ENCODE peak calls at places on chromosomes 4 and X, in ten cellular contexts. O is A549, A is endothelial cell of umbilical vein, S is WERI-Rb-1, B is fibroblast of the aortic adventitia, K is mucosa of descending colon, C is sigmoid colon, M is BE2C, X is ascending aorta, F is heart right ventricle. U is an unnamed sample.
A peak's percentile ranks its signal among the peaks of the same experiment; 100 is the strongest.

GRCh38 chr4:89719536-89719935 is 117.4 kb downstream of the SNCA start:
- DNase-seq in O (no peak), A (no peak), S (no peak), B (no peak), K (no peak), C (no peak), M (no peak), X (no peak), F (no peak), U (no peak)

GRCh38 chr4:138405934-138406567 is 163.9 kb upstream of the SLC7A11 start:
- DNase-seq in O (no peak), A (no peak), S (no peak), B (peak; percentile 75), K (no peak), C (no peak), M (no peak), X (no peak), F (no peak), U (peak; percentile 77)

GRCh38 chrX:135112096-135112729 is 8.1 kb downstream of the ETDB start:
- DNase-seq in O (peak; percentile 31), A (peak; percentile 39), S (peak; percentile 34), B (peak; percentile 46), K (no peak), C (no peak), M (peak; percentile 19), X (no peak), F (no peak), U (peak; percentile 53)

GRCh38 chrX:54992911-54993622 is 921 bp downstream of the PFKFB1 start:
- DNase-seq in O (no peak), A (no peak), S (no peak), B (no peak), K (no peak), C (no peak), M (no peak), X (no peak), F (no peak), U (no peak)

GRCh38 chr4:105934381-105934780 is 39.1 kb downstream of the NPNT start:
- DNase-seq in O (no peak), A (no peak), S (no peak), B (no peak), K (no peak), C (no peak), M (no peak), X (no peak), F (no peak), U (no peak)

GRCh38 chrX:53324085-53324484 is 42.7 kb upstream of the IQSEC2 start:
- DNase-seq in O (no peak), A (no peak), S (no peak), B (no peak), K (no peak), C (no peak), M (no peak), X (no peak), F (no peak), U (no peak)

GRCh38 chrX:8364369-8365141 is 100.1 kb upstream of the VCX3B start:
- DNase-seq in O (peak; percentile 15), A (no peak), S (peak; percentile 75), B (no peak), K (no peak), C (no peak), M (peak; percentile 38), X (no peak), F (no peak), U (peak; percentile 20)

GRCh38 chr4:136025540-136025939 is 1506.8 kb downstream of the PCDH18 start:
- DNase-seq in O (no peak), A (no peak), S (no peak), B (no peak), K (no peak), C (no peak), M (no peak), X (no peak), F (no peak), U (no peak)

GRCh38 chrX:68049466-68049865 is 383.8 kb downstream of the OPHN1 start:
- DNase-seq in O (no peak), A (no peak), S (no peak), B (no peak), K (no peak), C (no peak), M (no peak), X (no peak), F (no peak), U (no peak)

GRCh38 chr4:76305971-76306881 is at the start of gene STBD1:
- DNase-seq in O (peak; percentile 69), A (peak; percentile 57), S (peak; percentile 82), B (peak; percentile 50), K (peak; percentile 94), C (peak; percentile 89), M (peak; percentile 72), X (peak; percentile 85), F (peak; percentile 74), U (peak; percentile 57)

GRCh38 chrX:46611658-46612362 is 38.2 kb downstream of the CHST7 start:
- DNase-seq in O (no peak), A (no peak), S (no peak), B (no peak), K (no peak), C (no peak), M (no peak), X (no peak), F (no peak), U (no peak)

GRCh38 chr4:118955515-118955914 is 66.9 kb downstream of the SYNPO2 start:
- DNase-seq in O (no peak), A (no peak), S (no peak), B (peak; percentile 90), K (no peak), C (no peak), M (no peak), X (no peak), F (no peak), U (peak; percentile 77)

GRCh38 chrX:116961872-116962582 is 499.3 kb upstream of the CT83 start:
- DNase-seq in O (peak; percentile 21), A (no peak), S (no peak), B (no peak), K (no peak), C (no peak), M (no peak), X (no peak), F (no peak), U (no peak)
- TF ChIP-seq CTCF in O (no peak), A (no peak), S (no peak), B (no peak), K (no peak), C (no peak), M (no peak), X (peak; percentile 11), F (no peak), U (no peak)

GRCh38 chr4:109703664-109704351 is 563 bp upstream of the CASP6 start:
- DNase-seq in O (no peak), A (peak; percentile 64), S (no peak), B (peak; percentile 15), K (no peak), C (no peak), M (no peak), X (no peak), F (no peak), U (peak; percentile 33)
- H3K4me3 ChIP-seq in O (peak overlapping the region; percentile 66), A (peak overlapping the region; percentile 93), S (peak overlapping the region; percentile 57), B (peak overlapping the region; percentile 93), K (peak overlapping the region; percentile 48), C (peak overlapping the region; percentile 86), M (peak overlapping the region; percentile 57), X (peak overlapping the region; percentile 77), F (peak overlapping the region; percentile 75), U (peak overlapping the region; percentile 78)

GRCh38 chr4:180455226-180455625 is 1788.0 kb upstream of the TENM3 start:
- DNase-seq in O (no peak), A (no peak), S (no peak), B (no peak), K (no peak), C (no peak), M (no peak), X (no peak), F (no peak), U (no peak)

DNA sequence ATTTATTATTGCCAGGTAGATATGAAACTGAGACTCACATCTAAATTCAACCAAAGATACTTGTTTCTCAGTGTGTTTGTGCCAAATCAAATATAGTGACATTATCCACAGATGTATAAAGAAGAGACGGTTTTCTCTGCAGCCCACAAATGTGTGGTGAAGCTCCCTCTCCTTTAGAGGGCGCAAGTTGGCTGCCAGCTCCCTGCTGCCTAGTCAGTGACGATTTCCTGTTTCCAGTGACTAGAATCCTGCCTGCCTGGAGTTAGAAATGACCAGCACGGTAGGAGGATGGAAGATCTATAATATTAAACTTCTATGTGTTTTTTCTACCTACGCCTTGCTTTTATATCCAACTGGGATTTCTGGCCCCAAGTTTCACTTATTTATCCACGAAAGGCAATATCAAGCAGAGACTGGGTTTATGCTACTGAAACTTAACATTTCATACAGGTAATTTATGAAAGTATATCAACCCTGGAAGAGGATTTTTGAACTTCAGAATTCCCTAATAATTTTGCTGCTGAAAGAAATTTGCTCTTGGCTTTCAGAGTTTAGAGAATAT is 1793.7 kb upstream of the TENM3 start:
- DNase-seq in O (peak; percentile 56), A (no peak), S (peak; percentile 78), B (no peak), K (no peak), C (no peak), M (peak; percentile 75), X (no peak), F (no peak), U (peak; percentile 27)
- TF ChIP-seq CTCF in O (peak; percentile 36), A (no peak), S (peak; percentile 91), B (no peak), K (no peak), C (no peak), M (peak; percentile 96), X (no peak), F (peak; percentile 25), U (peak; percentile 39)

DNA sequence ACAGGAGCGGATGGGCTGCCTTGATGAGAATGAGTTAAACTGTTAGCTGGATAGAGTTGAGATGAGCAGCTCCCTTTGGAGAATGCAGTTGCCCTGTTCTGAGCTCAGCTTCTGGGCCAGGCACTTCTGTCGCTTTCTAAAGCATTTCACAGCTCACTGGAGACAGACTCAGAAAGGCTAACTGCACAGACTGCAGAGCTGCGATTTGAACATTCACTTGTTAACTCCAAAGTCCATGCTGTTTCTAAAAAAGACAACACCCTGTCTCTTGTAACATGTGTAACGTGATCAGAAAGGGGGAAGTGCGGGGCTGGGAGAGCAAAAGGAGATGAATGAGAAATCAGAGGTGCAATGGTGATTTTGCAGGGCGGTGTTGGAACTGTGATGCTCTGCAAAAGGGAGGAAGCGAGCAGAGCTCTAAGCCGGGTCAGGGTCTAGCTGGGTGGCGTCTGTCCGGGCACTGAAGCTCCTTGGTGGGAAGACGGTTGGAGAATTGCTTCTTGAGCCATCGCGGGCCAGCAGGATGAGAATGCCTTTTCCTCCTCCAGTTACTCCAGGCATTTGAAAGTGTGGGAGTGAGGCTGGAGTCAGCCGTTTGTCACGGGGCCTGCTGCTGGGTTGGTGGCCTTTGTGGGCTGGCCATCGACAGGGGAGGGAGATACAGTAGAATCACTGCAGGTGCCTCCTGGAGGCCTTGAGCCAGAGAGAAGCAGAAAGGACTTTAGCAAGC is 20.3 kb downstream of the TBC1D14 start:
- DNase-seq in O (no peak), A (no peak), S (no peak), B (no peak), K (no peak), C (no peak), M (no peak), X (no peak), F (no peak), U (no peak)
- H3K4me3 ChIP-seq in O (no peak overlapping the region), A (no peak overlapping the region), S (no peak overlapping the region), B (no peak overlapping the region), K (no peak overlapping the region), C (no peak overlapping the region), M (no peak overlapping the region), X (no peak overlapping the region), F (no peak overlapping the region), U (no peak overlapping the region)

DNA sequence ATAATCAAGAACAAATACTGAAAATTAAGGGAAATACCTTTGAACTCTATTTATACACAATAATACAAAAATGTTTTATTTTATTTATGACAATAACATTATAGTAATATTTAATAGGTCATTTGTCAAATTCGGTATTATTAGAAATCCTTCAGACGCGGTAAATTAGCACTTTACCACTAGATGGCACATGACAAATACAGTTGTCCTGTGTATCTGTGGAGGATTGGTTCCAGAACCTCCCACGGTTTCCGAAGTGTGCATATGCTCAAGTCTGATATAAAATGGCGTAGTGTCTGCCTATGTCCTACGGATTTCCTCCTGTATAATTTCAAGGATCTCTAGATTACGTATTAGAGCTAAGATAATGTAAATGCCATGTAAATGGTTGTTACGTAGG is 8.1 kb upstream of the LINC00632 start:
- DNase-seq in O (peak; percentile 45), A (no peak), S (no peak), B (peak; percentile 26), K (no peak), C (no peak), M (peak; percentile 44), X (no peak), F (no peak), U (peak; percentile 62)
- TF ChIP-seq CTCF in O (peak; percentile 45), A (no peak), S (no peak), B (peak; percentile 33), K (no peak), C (peak; percentile 23), M (peak; percentile 59), X (peak; percentile 38), F (peak; percentile 55), U (peak; percentile 43)

U was measured in fibroblast of pulmonary artery.